ENCODE peak calls at places on chromosomes 5 and 9, in seven cellular contexts. One of them, this sample, is unnamed.

GRCh38 chr9:72480931-72481330 is 40.5 kb upstream of the TMC1 start:
- DNase-seq in heart left ventricle: no peak
- DNase-seq in breast epithelium: no peak
- DNase-seq in right lobe of liver: no peak
- DNase-seq in H7: no peak
- DNase-seq in fibroblast of mammary gland: peak; percentile 40
- DNase-seq in HCT116: no peak
- DNase-seq in this sample: no peak

GRCh38 chr5:148949871-148950863 is 112.7 kb downstream of the SH3TC2 start:
- DNase-seq in HCT116: no peak
- DNase-seq in H7: no peak
- DNase-seq in breast epithelium: peak; percentile 94
- DNase-seq in fibroblast of mammary gland: peak; percentile 48
- DNase-seq in right lobe of liver: no peak
- DNase-seq in heart left ventricle: peak; percentile 14
- DNase-seq in this sample: no peak

GRCh38 chr5:156386976-156387375 is 60.0 kb downstream of the SGCD start:
- DNase-seq in HCT116: no peak
- DNase-seq in right lobe of liver: no peak
- DNase-seq in breast epithelium: no peak
- DNase-seq in H7: no peak
- DNase-seq in heart left ventricle: no peak
- DNase-seq in fibroblast of mammary gland: no peak
- DNase-seq in this sample: no peak

GRCh38 chr5:72476265-72476664 is 30.9 kb downstream of the ZNF366 start:
- DNase-seq in fibroblast of mammary gland: no peak
- DNase-seq in heart left ventricle: no peak
- DNase-seq in breast epithelium: no peak
- DNase-seq in right lobe of liver: no peak
- DNase-seq in HCT116: no peak
- DNase-seq in H7: no peak
- DNase-seq in this sample: no peak

GRCh38 chr9:94144394-94144793 is 60.1 kb downstream of the PTPDC1 start:
- DNase-seq in right lobe of liver: no peak
- DNase-seq in HCT116: no peak
- DNase-seq in H7: no peak
- DNase-seq in breast epithelium: peak; percentile 32
- DNase-seq in heart left ventricle: no peak
- DNase-seq in fibroblast of mammary gland: no peak
- DNase-seq in this sample: no peak

GRCh38 chr9:90061187-90061586 is 456.4 kb downstream of the GADD45G start:
- DNase-seq in heart left ventricle: no peak
- DNase-seq in fibroblast of mammary gland: no peak
- DNase-seq in HCT116: no peak
- DNase-seq in H7: no peak
- DNase-seq in breast epithelium: no peak
- DNase-seq in right lobe of liver: no peak
- DNase-seq in this sample: no peak

GRCh38 chr5:129460121-129460950 is at the start of gene ADAMTS19:
- DNase-seq in heart left ventricle: no peak
- DNase-seq in fibroblast of mammary gland: peak; percentile 56
- DNase-seq in right lobe of liver: no peak
- DNase-seq in H7: peak; percentile 73
- DNase-seq in HCT116: no peak
- DNase-seq in breast epithelium: no peak
- DNase-seq in this sample: peak; percentile 19

GRCh38 chr9:13033959-13034695 is 245.4 kb downstream of the MPDZ start:
- DNase-seq in breast epithelium: peak; percentile 59
- DNase-seq in fibroblast of mammary gland: peak; percentile 66
- DNase-seq in right lobe of liver: peak; percentile 75
- DNase-seq in H7: peak; percentile 85
- DNase-seq in heart left ventricle: peak; percentile 36
- DNase-seq in HCT116: peak; percentile 51
- DNase-seq in this sample: no peak

GRCh38 chr5:145450286-145450969 is 384.7 kb downstream of the PRELID2 start:
- DNase-seq in HCT116: no peak
- DNase-seq in right lobe of liver: no peak
- DNase-seq in H7: no peak
- DNase-seq in heart left ventricle: no peak
- DNase-seq in breast epithelium: no peak
- DNase-seq in fibroblast of mammary gland: no peak
- DNase-seq in this sample: no peak

GRCh38 chr5:119036101-119036762 is 34.7 kb upstream of the DMXL1 start:
- DNase-seq in H7: no peak
- DNase-seq in HCT116: peak; percentile 65
- DNase-seq in right lobe of liver: no peak
- DNase-seq in heart left ventricle: no peak
- DNase-seq in breast epithelium: no peak
- DNase-seq in fibroblast of mammary gland: peak; percentile 90
- DNase-seq in this sample: peak; percentile 59

GRCh38 chr5:1010181-1010510 is 1.5 kb downstream of the NKD2 start:
- DNase-seq in heart left ventricle: no peak
- DNase-seq in fibroblast of mammary gland: no peak
- DNase-seq in right lobe of liver: no peak
- DNase-seq in H7: peak; percentile 67
- DNase-seq in HCT116: no peak
- DNase-seq in breast epithelium: no peak
- DNase-seq in this sample: no peak

GRCh38 chr5:1010641-1011046 is 2.0 kb downstream of the NKD2 start:
- DNase-seq in fibroblast of mammary gland: no peak
- DNase-seq in right lobe of liver: peak; percentile 55
- DNase-seq in heart left ventricle: no peak
- DNase-seq in H7: peak; percentile 82
- DNase-seq in HCT116: no peak
- DNase-seq in breast epithelium: no peak
- DNase-seq in this sample: no peak

GRCh38 chr5:1011226-1011631 is 2.6 kb downstream of the NKD2 start:
- DNase-seq in H7: peak; percentile 99
- DNase-seq in fibroblast of mammary gland: no peak
- DNase-seq in right lobe of liver: peak; percentile 70
- DNase-seq in breast epithelium: no peak
- DNase-seq in HCT116: no peak
- DNase-seq in heart left ventricle: no peak
- DNase-seq in this sample: no peak

GRCh38 chr5:1008451-1009358 is at the start of gene NKD2:
- DNase-seq in breast epithelium: peak; percentile 20
- DNase-seq in right lobe of liver: peak; percentile 45
- DNase-seq in HCT116: no peak
- DNase-seq in fibroblast of mammary gland: no peak
- DNase-seq in H7: peak; percentile 98
- DNase-seq in heart left ventricle: peak; percentile 15
- DNase-seq in this sample: no peak

GRCh38 chr5:1009359-1010180 is 968 bp downstream of the NKD2 start:
- DNase-seq in fibroblast of mammary gland: no peak
- DNase-seq in H7: peak; percentile 84
- DNase-seq in right lobe of liver: peak; percentile 39
- DNase-seq in HCT116: no peak
- DNase-seq in heart left ventricle: no peak
- DNase-seq in breast epithelium: peak; percentile 14
- DNase-seq in this sample: no peak
- H3K4me3 ChIP-seq in fibroblast of mammary gland: peak overlapping the region; percentile 10
- H3K4me3 ChIP-seq in H7: peak overlapping the region; percentile 45
- H3K4me3 ChIP-seq in right lobe of liver: peak overlapping the region; percentile 31
- H3K4me3 ChIP-seq in HCT116: peak overlapping the region; percentile 59
- H3K4me3 ChIP-seq in heart left ventricle: peak overlapping the region; percentile 58
- H3K4me3 ChIP-seq in breast epithelium: peak overlapping the region; percentile 37
- H3K4me3 ChIP-seq in this sample: no peak overlapping the region

GRCh38 chr5:177364159-177364962 is 6.6 kb downstream of the RGS14 start:
- DNase-seq in heart left ventricle: no peak
- DNase-seq in right lobe of liver: no peak
- DNase-seq in HCT116: no peak
- DNase-seq in H7: peak; percentile 44
- DNase-seq in breast epithelium: no peak
- DNase-seq in fibroblast of mammary gland: peak; percentile 41
- DNase-seq in this sample: no peak

GRCh38 chr5:177361418-177362101 is 3.8 kb downstream of the RGS14 start:
- DNase-seq in heart left ventricle: no peak
- DNase-seq in fibroblast of mammary gland: no peak
- DNase-seq in HCT116: no peak
- DNase-seq in right lobe of liver: no peak
- DNase-seq in H7: peak; percentile 54
- DNase-seq in breast epithelium: no peak
- DNase-seq in this sample: no peak

GRCh38 chr5:177362871-177363507 is 5.3 kb downstream of the RGS14 start:
- DNase-seq in heart left ventricle: peak; percentile 54
- DNase-seq in fibroblast of mammary gland: no peak
- DNase-seq in H7: peak; percentile 96
- DNase-seq in right lobe of liver: peak; percentile 86
- DNase-seq in HCT116: no peak
- DNase-seq in breast epithelium: peak; percentile 40
- DNase-seq in this sample: no peak

GRCh38 chr5:177363565-177363964 is 5.8 kb downstream of the RGS14 start:
- DNase-seq in H7: no peak
- DNase-seq in right lobe of liver: no peak
- DNase-seq in HCT116: no peak
- DNase-seq in breast epithelium: no peak
- DNase-seq in heart left ventricle: no peak
- DNase-seq in fibroblast of mammary gland: no peak
- DNase-seq in this sample: no peak

DNA sequence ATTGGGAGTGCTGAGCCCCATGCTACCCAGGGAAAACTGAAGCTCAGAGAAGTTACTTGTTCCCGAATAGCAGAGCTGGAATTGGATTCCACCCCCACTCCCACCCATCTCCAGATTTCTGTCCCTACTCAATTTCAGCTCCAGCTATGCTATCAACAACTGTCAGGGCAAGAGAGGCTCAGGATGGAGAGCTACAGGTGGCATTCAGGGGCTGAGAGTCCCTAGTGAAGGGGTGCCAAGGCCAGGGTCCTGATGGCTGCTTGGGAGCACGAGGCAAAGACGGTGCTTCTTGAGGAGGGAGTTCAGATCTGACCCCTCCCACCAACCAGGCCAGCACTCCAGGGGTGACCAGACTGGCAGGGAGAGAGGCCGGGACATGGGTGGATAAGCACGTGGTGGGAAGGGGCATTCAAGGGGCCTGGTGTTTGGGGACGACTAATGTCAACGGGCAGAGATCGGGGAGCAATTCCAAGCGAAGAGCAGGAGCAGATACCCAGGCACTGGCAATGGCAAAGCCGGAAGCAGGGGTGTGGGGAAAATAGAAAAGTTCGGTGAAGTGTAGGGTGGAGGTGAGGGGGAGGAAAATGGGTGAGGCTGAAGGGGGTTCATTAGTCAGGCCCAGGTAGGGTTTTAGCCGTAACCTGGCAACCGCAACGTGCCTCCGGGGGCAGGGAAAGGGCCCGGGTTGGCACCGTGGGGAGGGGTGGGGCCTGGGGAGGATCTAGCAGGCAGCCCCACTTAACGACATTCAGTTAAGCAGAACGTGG is 4.6 kb downstream of the RGS14 start:
- DNase-seq in heart left ventricle: no peak
- DNase-seq in fibroblast of mammary gland: no peak
- DNase-seq in H7: peak; percentile 73
- DNase-seq in right lobe of liver: no peak
- DNase-seq in HCT116: no peak
- DNase-seq in breast epithelium: no peak
- DNase-seq in this sample: no peak
- H3K4me3 ChIP-seq in heart left ventricle: peak overlapping the region; percentile 59
- H3K4me3 ChIP-seq in fibroblast of mammary gland: no peak overlapping the region
- H3K4me3 ChIP-seq in H7: peak overlapping the region; percentile 63
- H3K4me3 ChIP-seq in right lobe of liver: peak overlapping the region; percentile 44
- H3K4me3 ChIP-seq in HCT116: peak overlapping the region; percentile 58
- H3K4me3 ChIP-seq in breast epithelium: no peak overlapping the region
- H3K4me3 ChIP-seq in this sample: no peak overlapping the region

DNA sequence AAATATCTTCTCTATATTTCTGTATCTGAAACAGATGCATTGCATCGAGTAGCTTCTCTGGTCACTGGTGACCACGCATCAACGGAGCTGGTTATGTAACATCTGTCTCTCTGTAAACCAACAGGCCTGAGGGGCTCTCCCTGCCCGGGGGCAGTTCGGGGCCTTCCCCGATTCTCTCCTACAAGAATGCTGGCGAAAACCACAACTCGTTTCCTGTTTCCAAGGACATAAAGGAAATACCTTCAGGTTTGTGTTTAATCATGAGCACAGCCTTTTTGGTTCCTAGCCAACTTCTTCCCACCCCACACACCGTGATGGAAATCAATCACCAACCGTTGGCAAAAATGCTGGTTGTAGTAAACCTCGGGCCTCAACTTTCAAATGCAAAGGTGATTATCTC is 25.1 kb downstream of the GDNF start:
- DNase-seq in right lobe of liver: no peak
- DNase-seq in HCT116: no peak
- DNase-seq in fibroblast of mammary gland: no peak
- DNase-seq in H7: no peak
- DNase-seq in heart left ventricle: no peak
- DNase-seq in breast epithelium: no peak
- DNase-seq in this sample: no peak
- H3K4me3 ChIP-seq in right lobe of liver: no peak overlapping the region
- H3K4me3 ChIP-seq in HCT116: no peak overlapping the region
- H3K4me3 ChIP-seq in fibroblast of mammary gland: no peak overlapping the region
- H3K4me3 ChIP-seq in H7: no peak overlapping the region
- H3K4me3 ChIP-seq in heart left ventricle: no peak overlapping the region
- H3K4me3 ChIP-seq in breast epithelium: no peak overlapping the region
- H3K4me3 ChIP-seq in this sample: no peak overlapping the region

GRCh38 chr5:127958421-127959011 is 125.0 kb upstream of the SLC12A2 start:
- DNase-seq in H7: no peak
- DNase-seq in heart left ventricle: no peak
- DNase-seq in HCT116: no peak
- DNase-seq in right lobe of liver: no peak
- DNase-seq in breast epithelium: no peak
- DNase-seq in fibroblast of mammary gland: no peak
- DNase-seq in this sample: no peak

GRCh38 chr5:127961006-127961763 is 122.4 kb upstream of the SLC12A2 start:
- DNase-seq in breast epithelium: no peak
- DNase-seq in heart left ventricle: no peak
- DNase-seq in fibroblast of mammary gland: no peak
- DNase-seq in HCT116: no peak
- DNase-seq in H7: no peak
- DNase-seq in right lobe of liver: no peak
- DNase-seq in this sample: no peak

GRCh38 chr5:127957701-127958190 is 125.8 kb upstream of the SLC12A2 start:
- DNase-seq in breast epithelium: no peak
- DNase-seq in heart left ventricle: no peak
- DNase-seq in right lobe of liver: no peak
- DNase-seq in H7: no peak
- DNase-seq in HCT116: no peak
- DNase-seq in fibroblast of mammary gland: no peak
- DNase-seq in this sample: no peak

GRCh38 chr5:127960126-127960744 is 123.3 kb upstream of the SLC12A2 start:
- DNase-seq in right lobe of liver: no peak
- DNase-seq in heart left ventricle: no peak
- DNase-seq in H7: no peak
- DNase-seq in HCT116: no peak
- DNase-seq in breast epithelium: no peak
- DNase-seq in fibroblast of mammary gland: peak; percentile 16
- DNase-seq in this sample: no peak

DNA sequence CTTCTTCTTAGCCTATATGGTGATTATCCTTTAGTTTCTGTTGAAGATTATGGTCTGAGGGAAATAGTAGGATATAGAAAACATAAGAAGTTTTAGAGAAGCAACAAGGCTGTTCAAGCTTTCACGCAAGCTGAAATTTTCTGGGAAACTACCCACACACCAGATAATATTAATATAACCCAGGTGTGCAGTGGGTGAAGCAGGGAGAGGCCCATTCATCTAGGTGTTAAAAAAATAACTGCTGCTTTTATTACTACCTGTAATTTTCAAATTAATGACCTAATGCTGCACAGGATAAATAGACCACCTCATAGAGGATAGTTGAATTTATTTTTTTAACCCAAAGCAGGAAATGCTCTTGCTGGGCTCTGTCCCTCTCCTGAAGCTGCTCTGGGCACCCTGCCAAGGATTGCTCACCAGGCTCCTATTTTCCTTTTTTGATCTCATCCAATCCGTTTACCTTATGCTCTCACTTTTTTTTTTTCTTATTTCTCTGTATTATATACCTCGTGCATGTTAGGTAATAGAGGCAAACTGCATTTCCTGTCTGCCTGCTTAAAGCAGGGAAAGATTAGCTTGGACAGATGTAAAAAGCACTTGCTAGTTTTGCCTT is 124.3 kb upstream of the SLC12A2 start:
- DNase-seq in heart left ventricle: peak; percentile 72
- DNase-seq in HCT116: peak; percentile 39
- DNase-seq in fibroblast of mammary gland: peak; percentile 86
- DNase-seq in right lobe of liver: peak; percentile 49
- DNase-seq in breast epithelium: peak; percentile 30
- DNase-seq in H7: no peak
- DNase-seq in this sample: peak; percentile 79
- H3K4me3 ChIP-seq in heart left ventricle: no peak overlapping the region
- H3K4me3 ChIP-seq in HCT116: no peak overlapping the region
- H3K4me3 ChIP-seq in fibroblast of mammary gland: no peak overlapping the region
- H3K4me3 ChIP-seq in right lobe of liver: no peak overlapping the region
- H3K4me3 ChIP-seq in breast epithelium: no peak overlapping the region
- H3K4me3 ChIP-seq in H7: no peak overlapping the region
- H3K4me3 ChIP-seq in this sample: no peak overlapping the region